ENCODE peak calls at places on chromosomes 12 and 14, in five cellular contexts. Z is dorsolateral prefrontal cortex, W is heart left ventricle, P is breast epithelium, L is foreskin fibroblast. S is an unnamed sample.

GRCh38 chr12:34394211-34395055 is 372.1 kb downstream of the ALG10 start:
- DNase-seq in P (peak; percentile 7), L (no peak), W (peak; percentile 11), Z (peak; percentile 1), S (no peak)

GRCh38 chr12:123384994-123385376 is 1.1 kb downstream of the KMT5A start:
- DNase-seq in L (peak; percentile 80), P (no peak), W (no peak), Z (no peak), S (peak; percentile 68)

GRCh38 chr14:59576332-59577294 is at the start of gene CCDC175:
- DNase-seq in L (peak; percentile 76), Z (peak; percentile 82), P (no peak), W (peak; percentile 70), S (peak; percentile 67)

GRCh38 chr14:35964736-35965135 is 138.6 kb downstream of the BRMS1L start:
- DNase-seq in L (no peak), P (no peak), W (no peak), Z (no peak), S (no peak)

GRCh38 chr12:62537544-62537943 is 70.9 kb downstream of the MON2 start:
- DNase-seq in Z (no peak), P (no peak), L (peak; percentile 81), W (peak; percentile 32), S (peak; percentile 81)

GRCh38 chr14:91254456-91254855 is 10.0 kb upstream of the GPR68 start:
- DNase-seq in Z (no peak), L (no peak), W (no peak), P (no peak), S (no peak)

GRCh38 chr12:48105321-48105866 is 485 bp downstream of the SENP1 start:
- DNase-seq in L (no peak), Z (no peak), W (no peak), P (no peak), S (no peak)

GRCh38 chr12:131912526-131913274 is 16.4 kb upstream of the PUS1 start:
- DNase-seq in P (peak; percentile 72), W (peak; percentile 91), L (peak; percentile 93), Z (peak; percentile 69), S (peak; percentile 91)

GRCh38 chr14:50339178-50339804 is 27.2 kb downstream of the DMAC2L start:
- DNase-seq in Z (no peak), L (no peak), W (no peak), P (no peak), S (no peak)

GRCh38 chr14:65937804-65938316 is 525.3 kb downstream of the FUT8 start:
- DNase-seq in L (no peak), W (no peak), Z (no peak), P (no peak), S (no peak)

GRCh38 chr14:104110491-104111209 is 25.1 kb downstream of the ASPG start:
- DNase-seq in W (no peak), Z (no peak), P (no peak), L (no peak), S (no peak)

GRCh38 chr12:131457331-131458047 is 253.4 kb upstream of the SFSWAP start:
- DNase-seq in W (no peak), Z (no peak), P (no peak), L (no peak), S (no peak)

GRCh38 chr14:50839048-50839447 is 8.1 kb upstream of the NIN start:
- DNase-seq in L (peak; percentile 54), Z (no peak), P (no peak), W (no peak), S (no peak)

GRCh38 chr12:113244015-113244983 is 23.0 kb downstream of the TPCN1 start:
- DNase-seq in W (peak; percentile 75), Z (peak; percentile 70), L (peak; percentile 54), P (peak; percentile 85), S (no peak)

GRCh38 chr12:128852026-128852725 is 1.1 kb upstream of the GLT1D1 start:
- DNase-seq in L (no peak), Z (no peak), P (no peak), W (no peak), S (no peak)

GRCh38 chr14:88535149-88535548 is 19.7 kb downstream of the PTPN21 start:
- DNase-seq in W (no peak), L (peak; percentile 12), Z (no peak), P (no peak), S (no peak)

GRCh38 chr12:113907446-113908180 is 58.5 kb downstream of the RBM19 start:
- DNase-seq in L (no peak), P (no peak), W (no peak), Z (no peak), S (no peak)

GRCh38 chr12:321606-322326 is 59.1 kb upstream of the SLC6A13 start:
- DNase-seq in W (no peak), P (no peak), Z (no peak), L (no peak), S (peak; percentile 15)

GRCh38 chr12:24396266-24396665 is 446.8 kb upstream of the SOX5 start:
- DNase-seq in L (no peak), W (no peak), P (no peak), Z (peak; percentile 10), S (no peak)

GRCh38 chr12:121524196-121524930 is 56.5 kb downstream of the KDM2B start:
- DNase-seq in Z (no peak), L (peak; percentile 29), W (no peak), P (no peak), S (no peak)
- H3K4me3 ChIP-seq in Z (peak overlapping the region; percentile 23), L (no peak overlapping the region), W (no peak overlapping the region), P (no peak overlapping the region), S (no peak overlapping the region)

GRCh38 chr12:14913381-14913781 is 25.0 kb downstream of the ERP27 start:
- DNase-seq in L (no peak), Z (no peak), W (no peak), P (peak; percentile 92), S (no peak)

GRCh38 chr12:14906114-14906513 is 20.5 kb upstream of the MGP start:
- DNase-seq in W (no peak), L (no peak), P (no peak), Z (no peak), S (no peak)

GRCh38 chr12:14907953-14908352 is 22.3 kb upstream of the MGP start:
- DNase-seq in Z (no peak), W (no peak), P (no peak), L (no peak), S (no peak)

GRCh38 chr12:14911131-14911530 is 25.5 kb upstream of the MGP start:
- DNase-seq in Z (no peak), W (no peak), P (no peak), L (no peak), S (no peak)

DNA sequence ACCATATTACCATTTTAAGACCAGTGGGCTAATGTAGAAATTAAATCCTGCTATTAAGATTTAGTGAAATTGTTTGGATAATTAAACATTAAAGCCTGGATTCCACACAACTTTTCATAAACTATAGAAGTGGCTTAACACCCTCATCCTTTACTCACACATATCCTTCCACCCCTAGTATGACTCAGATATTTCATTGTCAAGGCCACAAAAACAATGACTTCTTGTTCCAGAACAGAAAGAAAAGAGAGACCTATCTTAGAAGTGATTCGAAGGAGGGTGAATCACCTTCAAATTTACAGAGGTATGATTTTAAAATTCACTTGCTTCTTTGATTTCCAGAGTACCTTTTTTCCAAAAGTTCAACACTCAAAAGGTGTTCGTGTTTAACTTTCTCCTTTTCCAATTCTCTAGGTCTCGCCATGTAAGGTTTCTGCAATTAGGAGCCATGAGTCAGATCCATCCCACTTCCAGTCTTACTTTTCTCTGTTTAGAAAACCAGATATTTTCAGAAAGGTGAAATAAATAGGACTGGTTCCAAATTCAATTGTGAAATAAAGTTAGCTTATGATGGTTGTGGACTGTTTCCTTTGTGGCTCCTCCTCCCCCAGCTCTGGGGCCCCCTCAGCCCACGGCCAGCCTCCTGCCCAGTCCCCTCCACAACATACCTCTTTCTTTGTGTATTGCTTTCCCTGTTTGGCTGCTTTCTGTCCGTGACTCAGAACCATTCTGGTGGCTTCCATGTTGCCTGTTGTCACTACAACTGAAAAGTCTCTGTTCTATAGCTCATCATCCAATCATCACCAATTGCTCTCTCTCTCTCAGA is 24.6 kb upstream of the MGP start:
- DNase-seq in P (no peak), W (no peak), Z (no peak), L (peak; percentile 22), S (peak; percentile 45)
- TF ChIP-seq CTCF in P (no peak), W (no peak), Z (no peak), L (no peak), S (no peak)

GRCh38 chr12:9699269-9699897 is 29.9 kb downstream of the CLEC2D start:
- DNase-seq in P (no peak), Z (no peak), L (peak; percentile 11), W (no peak), S (no peak)

GRCh38 chr12:9700606-9700956 is 31.1 kb downstream of the CLEC2D start:
- DNase-seq in L (no peak), P (no peak), Z (no peak), W (no peak), S (no peak)

GRCh38 chr12:9699898-9700605 is 30.5 kb downstream of the CLEC2D start:
- DNase-seq in L (peak; percentile 62), P (no peak), Z (no peak), W (no peak), S (peak; percentile 5)

GRCh38 chr12:9701380-9702154 is 31.3 kb downstream of the CLECL1 start:
- DNase-seq in Z (no peak), W (no peak), P (no peak), L (no peak), S (no peak)

GRCh38 chr12:9702239-9702638 is 30.7 kb downstream of the CLECL1 start:
- DNase-seq in P (no peak), Z (no peak), W (no peak), L (no peak), S (no peak)
- H3K4me3 ChIP-seq in P (no peak overlapping the region), Z (no peak overlapping the region), W (no peak overlapping the region), L (no peak overlapping the region), S (no peak overlapping the region)

GRCh38 chr14:22159968-22160367 is 429.1 kb downstream of the DAD1 start:
- DNase-seq in L (no peak), P (no peak), W (no peak), Z (no peak), S (no peak)

GRCh38 chr14:22158560-22158959 is 430.5 kb downstream of the DAD1 start:
- DNase-seq in P (no peak), Z (no peak), L (no peak), W (no peak), S (no peak)

GRCh38 chr14:22164616-22165015 is 424.4 kb downstream of the DAD1 start:
- DNase-seq in L (no peak), P (no peak), W (no peak), Z (no peak), S (no peak)

GRCh38 chr14:22159049-22159448 is 430.0 kb downstream of the DAD1 start:
- DNase-seq in Z (no peak), L (no peak), P (no peak), W (no peak), S (no peak)

DNA sequence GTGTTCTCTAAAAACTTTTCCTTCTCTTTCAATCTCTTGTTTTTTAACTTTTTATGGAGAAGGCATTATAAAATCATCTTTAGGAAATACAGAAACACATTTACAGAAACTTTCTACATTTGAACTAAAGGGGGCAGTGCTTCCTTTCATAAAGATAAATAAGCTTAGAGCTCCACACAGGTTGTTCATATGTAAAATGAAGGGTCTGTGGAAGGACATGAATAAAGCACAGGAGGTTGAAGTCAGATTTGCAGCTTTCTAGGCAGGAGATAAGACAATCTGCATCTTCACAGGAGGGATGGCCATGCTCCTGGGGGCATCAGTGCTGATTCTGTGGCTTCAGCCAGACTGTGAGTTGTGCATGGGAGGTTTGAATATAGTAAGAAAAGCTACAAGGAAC is 426.0 kb downstream of the DAD1 start:
- DNase-seq in P (no peak), W (no peak), Z (no peak), L (no peak), S (peak; percentile 5)
- TF ChIP-seq CTCF in P (no peak), W (no peak), Z (no peak), L (no peak), S (no peak)

S was measured in fibroblast of mammary gland.